ENCODE peak calls at places on chromosomes 13 and 19, in seven cellular contexts. F is sigmoid colon; B is lower lobe of right lung; X is fibroblast of lung; E is nucleus accumbens; P is stimulated activated CD8-positive, alpha-beta memory T cell treated with anti-CD3 and anti-CD28 coated beads, Interleukin-15, amount 100 ng/mL, for 4 hours; G is ascending aorta. Z is an unnamed sample.

GRCh38 chr19:43446746-43447489 is 18.5 kb downstream of the LYPD3 start:
- DNase-seq in G (peak; percentile 18), P (peak; percentile 45), F (peak; percentile 88), X (peak; percentile 75), B (peak; percentile 85), E (no peak), Z (peak; percentile 59)

GRCh38 chr13:22770891-22771290 is 409.9 kb upstream of the SGCG start:
- DNase-seq in G (no peak), P (no peak), F (no peak), X (no peak), B (no peak), E (no peak), Z (no peak)

GRCh38 chr19:38213911-38214625 is 10.0 kb downstream of the DPF1 start:
- DNase-seq in X (peak; percentile 29), F (no peak), B (no peak), P (peak; percentile 50), G (no peak), E (peak; percentile 68), Z (peak; percentile 93)

GRCh38 chr13:33471182-33471581 is 185.6 kb upstream of the STARD13 start:
- DNase-seq in B (no peak), X (no peak), F (no peak), G (no peak), P (no peak), E (no peak), Z (no peak)

GRCh38 chr19:33888665-33889064 is 92.0 kb downstream of the KCTD15 start:
- DNase-seq in G (no peak), F (no peak), E (no peak), X (no peak), B (no peak), P (no peak), Z (no peak)

GRCh38 chr19:35090795-35091214 is 24.8 kb upstream of the FXYD3 start:
- DNase-seq in G (no peak), B (no peak), F (no peak), X (no peak), P (no peak), E (no peak), Z (no peak)

GRCh38 chr19:3142292-3142670 is 6.4 kb downstream of the GNA15 start:
- DNase-seq in P (no peak), E (no peak), F (no peak), X (peak; percentile 77), B (no peak), G (no peak), Z (no peak)

GRCh38 chr13:33138441-33138840 is 122.2 kb downstream of the KL start:
- DNase-seq in G (no peak), F (no peak), P (no peak), E (no peak), X (no peak), B (no peak), Z (no peak)

GRCh38 chr19:49488046-49488862 is 846 bp downstream of the RPL13A start:
- DNase-seq in G (no peak), X (no peak), E (no peak), F (no peak), P (no peak), B (no peak), Z (no peak)

GRCh38 chr19:4012092-4012974 is 4.8 kb downstream of the PIAS4 start:
- DNase-seq in P (no peak), B (no peak), F (peak; percentile 85), G (no peak), E (no peak), X (no peak), Z (no peak)

GRCh38 chr13:59391696-59392095 is 772.0 kb downstream of the DIAPH3 start:
- DNase-seq in F (no peak), E (no peak), G (no peak), X (peak; percentile 84), B (no peak), P (no peak), Z (peak; percentile 71)

GRCh38 chr19:7395360-7395781 is 46.6 kb downstream of the ARHGEF18 start:
- DNase-seq in E (no peak), F (no peak), P (no peak), G (no peak), B (no peak), X (no peak), Z (no peak)

Z was measured in astrocyte of the cerebellum.